ENCODE peak calls at places on chromosomes 2 and 18, in five cellular contexts. V, X, F, C and I are unnamed samples.

GRCh38 chr2:40259900-40260299 is 192.0 kb downstream of the SLC8A1 start:
- DNase-seq in F (no peak), V (no peak), X (no peak), C (no peak), I (no peak)

GRCh38 chr2:128373346-128374000 is 54.8 kb upstream of the HS6ST1 start:
- DNase-seq in V (no peak), X (peak), C (no peak), F (no peak), I (no peak)

GRCh38 chr2:39663187-39663930 is 2.4 kb upstream of the TMEM178A start:
- DNase-seq in F (no peak), V (no peak), C (no peak), X (no peak), I (no peak)

GRCh38 chr2:220533485-220533884 is 906.1 kb downstream of the SLC4A3 start:
- DNase-seq in V (peak), C (peak), X (peak), F (no peak), I (no peak)

GRCh38 chr2:173571021-173571821 is 216.5 kb downstream of the CDCA7 start:
- DNase-seq in X (peak), V (peak), C (peak), F (peak), I (peak)

GRCh38 chr2:203928849-203929248 is 7.7 kb upstream of the ICOS start:
- DNase-seq in F (no peak), X (no peak), C (no peak), V (no peak), I (no peak)

GRCh38 chr2:170176212-170176611 is 1.7 kb upstream of the MYO3B start:
- DNase-seq in V (peak), F (no peak), X (no peak), C (no peak), I (no peak)

GRCh38 chr2:27832396-27832795 is 57.8 kb downstream of the RBKS start:
- DNase-seq in C (no peak), X (peak), V (no peak), F (peak), I (no peak)

GRCh38 chr2:152615177-152615576 is 102.1 kb downstream of the PRPF40A start:
- DNase-seq in F (no peak), C (no peak), X (no peak), V (no peak), I (no peak)

GRCh38 chr2:31957748-31958717 is 52.8 kb downstream of the MEMO1 start:
- DNase-seq in V (no peak), C (no peak), F (no peak), X (peak), I (no peak)

GRCh38 chr2:127428815-127429109 is 10.5 kb downstream of the PROC start:
- DNase-seq in C (no peak), X (no peak), V (no peak), F (no peak), I (no peak)

GRCh38 chr18:9380571-9381390 is 46.2 kb downstream of the TWSG1 start:
- DNase-seq in F (no peak), C (no peak), V (peak), X (no peak), I (no peak)

GRCh38 chr18:9806905-9807304 is 78.9 kb upstream of the TXNDC2 start:
- DNase-seq in V (no peak), F (no peak), X (no peak), C (no peak), I (no peak)

GRCh38 chr2:231583982-231584381 is 8.7 kb upstream of the TEX44 start:
- DNase-seq in C (no peak), V (no peak), X (no peak), F (no peak), I (no peak)

GRCh38 chr2:60331106-60331809 is 222.2 kb downstream of the BCL11A start:
- DNase-seq in C (no peak), V (no peak), F (no peak), X (peak), I (peak)

GRCh38 chr2:84854835-84855234 is 26.0 kb downstream of the TRABD2A start:
- DNase-seq in V (no peak), C (no peak), F (no peak), X (no peak), I (no peak)

GRCh38 chr2:168552450-168552856 is 96.4 kb downstream of the CERS6 start:
- DNase-seq in X (no peak), V (no peak), C (no peak), F (no peak), I (no peak)

GRCh38 chr2:196555161-196555560 is 84.4 kb upstream of the CCDC150 start:
- DNase-seq in X (no peak), V (no peak), F (no peak), C (no peak), I (no peak)

GRCh38 chr2:236575501-236575900 is 5.9 kb downstream of the ACKR3 start:
- DNase-seq in F (no peak), X (no peak), C (no peak), V (no peak), I (no peak)

GRCh38 chr18:13617826-13618515 is 108.4 kb downstream of the FAM210A start:
- DNase-seq in X (no peak), F (no peak), V (no peak), C (no peak), I (no peak)

GRCh38 chr18:76767954-76768353 is 54.4 kb upstream of the ZNF236 start:
- DNase-seq in V (no peak), C (no peak), F (no peak), X (no peak), I (no peak)

GRCh38 chr2:74504591-74504990 is 2.9 kb downstream of the PCGF1 start:
- DNase-seq in F (no peak), V (no peak), X (no peak), C (no peak), I (no peak)
- H3K4me3 ChIP-seq in F (no peak), V (no peak), X (no peak), C (no peak), I (no peak)

DNA sequence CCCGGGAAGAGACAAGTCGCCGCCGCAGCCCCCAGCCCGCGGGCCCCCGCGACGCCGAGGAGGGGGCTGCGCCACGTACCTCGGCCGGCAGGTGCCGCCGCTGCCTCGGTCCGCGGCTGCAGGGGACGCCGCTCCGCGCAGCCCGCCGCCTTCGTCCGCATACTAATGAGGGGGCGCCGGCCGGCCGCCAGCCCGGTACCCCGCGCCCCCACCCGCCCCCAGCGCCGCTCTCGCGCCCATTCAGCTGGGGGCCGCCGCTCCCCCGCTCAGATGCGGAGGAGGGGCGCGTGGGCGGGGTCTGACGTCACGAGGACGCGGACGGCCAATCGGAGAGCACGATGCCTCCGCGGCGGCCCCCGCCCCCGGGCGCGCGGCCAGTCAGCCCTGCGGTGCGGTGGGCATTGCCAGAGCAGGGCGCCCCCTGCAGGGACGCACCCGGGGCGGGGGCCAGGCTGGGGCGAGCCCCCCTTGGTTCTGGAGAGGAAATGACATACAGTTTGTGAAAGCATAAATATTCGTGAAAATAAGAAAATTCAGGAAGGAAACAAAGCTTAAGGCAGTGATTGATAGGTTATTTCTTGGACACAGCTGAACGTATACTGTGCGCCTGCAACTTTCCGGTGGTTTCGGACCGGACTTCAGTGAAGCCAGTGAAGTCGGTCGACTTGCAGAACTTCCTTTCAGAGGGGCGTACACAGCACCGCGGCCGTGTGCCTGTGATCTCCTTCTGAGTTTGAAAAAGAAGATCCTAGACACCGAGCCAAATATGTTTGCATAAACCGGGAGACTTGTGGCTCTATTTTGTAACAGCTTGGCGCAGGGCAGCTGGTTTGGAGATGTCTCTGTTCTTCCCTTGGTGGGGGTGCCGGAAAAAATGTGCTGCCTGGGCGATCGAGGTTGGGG is at the start of gene ST3GAL5:
- DNase-seq in C (peak), V (peak), F (no peak), X (peak), I (peak)
- TF ChIP-seq CTCF in C (peak), V (peak), F (peak), X (peak), I (peak)

DNA sequence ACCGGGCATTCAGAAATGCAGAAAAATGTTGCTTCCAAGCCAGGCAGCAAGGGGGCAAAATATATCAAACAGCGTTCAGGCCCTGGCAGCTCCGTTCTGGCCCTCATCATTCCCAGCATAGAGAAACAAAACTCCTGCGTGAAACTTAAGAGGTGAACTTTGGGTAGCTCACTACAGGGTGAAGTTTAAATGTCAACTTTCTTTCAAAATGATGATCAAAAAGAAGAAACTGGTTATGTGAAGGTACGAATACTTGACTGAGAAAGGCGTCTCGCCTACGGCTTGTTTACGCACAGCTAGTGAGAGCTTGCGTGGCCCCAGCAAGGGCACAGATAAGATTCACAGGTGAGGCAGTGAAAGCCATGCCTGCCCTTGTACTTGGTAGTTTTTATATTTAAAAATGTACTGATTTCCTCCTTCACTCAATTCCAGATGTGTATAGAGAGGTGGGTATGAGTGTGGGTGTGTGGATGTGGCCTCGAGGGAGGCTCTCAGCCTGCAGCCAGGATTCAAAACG is 127.5 kb downstream of the NFATC1 start:
- DNase-seq in C (no peak), V (no peak), F (no peak), X (no peak), I (no peak)
- H3K4me3 ChIP-seq in C (no peak), V (no peak), F (no peak), X (no peak), I (no peak)

DNA sequence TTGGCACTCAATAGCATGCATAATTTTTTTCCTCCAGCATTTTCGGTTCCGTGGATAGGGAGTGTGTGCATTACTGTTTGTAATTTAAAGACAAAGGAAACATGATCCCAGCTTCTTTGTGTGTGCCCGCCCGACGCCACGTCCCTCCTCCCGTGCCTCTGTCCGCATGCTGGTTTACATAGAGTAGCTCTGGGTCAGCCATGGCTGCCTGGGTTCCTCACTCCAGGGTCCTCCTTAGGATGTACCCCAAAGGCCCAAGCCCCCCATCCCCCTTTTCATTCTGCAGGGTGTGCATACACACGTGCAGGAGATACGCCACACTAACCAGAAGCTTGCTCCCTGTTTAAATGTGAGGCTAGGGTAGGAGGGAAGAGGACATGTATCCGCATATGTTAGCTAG is 214.7 kb downstream of the KLHL29 start:
- DNase-seq in X (no peak), C (no peak), F (no peak), V (no peak), I (no peak)
- TF ChIP-seq CTCF in X (no peak), C (no peak), F (no peak), V (no peak), I (no peak)

GRCh38 chr18:63257453-63257852 is 62.1 kb downstream of the BCL2 start:
- DNase-seq in F (no peak), X (no peak), V (no peak), C (no peak), I (no peak)

GRCh38 chr18:63254716-63255399 is 64.7 kb downstream of the BCL2 start:
- DNase-seq in C (no peak), X (no peak), V (no peak), F (no peak), I (no peak)

GRCh38 chr18:63253018-63253417 is 66.6 kb downstream of the BCL2 start:
- DNase-seq in C (no peak), V (no peak), F (no peak), X (no peak), I (no peak)

GRCh38 chr18:63255435-63255834 is 64.1 kb downstream of the BCL2 start:
- DNase-seq in C (no peak), V (no peak), X (no peak), F (no peak), I (no peak)

GRCh38 chr18:63253428-63254372 is 65.9 kb downstream of the BCL2 start:
- DNase-seq in C (no peak), X (peak), F (peak), V (no peak), I (no peak)
- H3K4me3 ChIP-seq in C (no peak), X (no peak), F (no peak), V (no peak), I (no peak)

GRCh38 chr2:190162851-190163250 is 100.3 kb upstream of the MSTN start:
- DNase-seq in F (no peak), C (no peak), X (no peak), V (no peak), I (no peak)
- TF ChIP-seq CTCF in F (no peak), C (no peak), X (no peak), V (no peak), I (no peak)

GRCh38 chr2:65611488-65611887 is 179.1 kb upstream of the SPRED2 start:
- DNase-seq in C (no peak), F (no peak), X (no peak), V (no peak), I (no peak)

GRCh38 chr2:65613968-65614555 is 181.7 kb upstream of the SPRED2 start:
- DNase-seq in C (no peak), X (no peak), F (no peak), V (no peak), I (no peak)

GRCh38 chr2:65608391-65608790 is 176.0 kb upstream of the SPRED2 start:
- DNase-seq in X (no peak), C (no peak), V (no peak), F (no peak), I (no peak)

GRCh38 chr2:65608966-65609365 is 176.6 kb upstream of the SPRED2 start:
- DNase-seq in C (no peak), X (no peak), F (no peak), V (no peak), I (no peak)

DNA sequence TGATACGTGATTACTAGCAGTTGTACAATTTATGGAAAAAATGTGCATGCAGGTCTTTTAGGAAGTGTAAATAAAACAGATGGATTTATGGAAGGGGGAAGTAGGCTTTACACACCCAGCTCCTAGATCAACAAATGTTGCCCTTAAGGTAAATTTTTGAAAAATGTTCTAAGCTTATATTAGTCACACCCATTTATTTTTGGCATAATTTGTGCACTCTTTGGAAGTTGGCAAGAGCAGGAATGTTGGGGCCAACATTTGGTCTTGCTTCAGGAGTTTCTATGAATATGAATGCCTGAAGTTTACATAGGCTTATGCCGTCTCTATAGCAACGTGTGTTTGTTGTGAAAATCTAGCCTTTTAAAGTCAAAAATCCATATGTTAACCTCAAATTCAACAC is 180.3 kb upstream of the SPRED2 start:
- DNase-seq in X (peak), C (peak), V (no peak), F (peak), I (no peak)
- H3K4me3 ChIP-seq in X (no peak), C (no peak), V (no peak), F (no peak), I (no peak)

GRCh38 chr2:15471606-15472005 is 89.5 kb downstream of the NBAS start:
- DNase-seq in C (peak), X (no peak), V (no peak), F (no peak), I (no peak)
- TF ChIP-seq CTCF in C (no peak), X (no peak), V (peak), F (no peak), I (no peak)

GRCh38 chr18:48157956-48158355 is 227.5 kb upstream of the SMAD2 start:
- DNase-seq in C (no peak), V (no peak), F (no peak), X (no peak), I (peak)

GRCh38 chr18:48153641-48154481 is 223.4 kb upstream of the SMAD2 start:
- DNase-seq in F (peak), X (peak), V (no peak), C (peak), I (no peak)

GRCh38 chr18:48158721-48159120 is 228.3 kb upstream of the SMAD2 start:
- DNase-seq in C (no peak), F (no peak), X (no peak), V (no peak), I (no peak)

GRCh38 chr18:48152549-48152948 is 222.1 kb upstream of the SMAD2 start:
- DNase-seq in F (no peak), V (no peak), C (no peak), X (peak), I (no peak)

GRCh38 chr18:48155856-48156255 is 225.4 kb upstream of the SMAD2 start:
- DNase-seq in C (no peak), F (no peak), X (peak), V (no peak), I (no peak)
- H3K4me3 ChIP-seq in C (no peak), F (no peak), X (no peak), V (no peak), I (no peak)